ENCODE peak calls at places on chromosome 16, in nine cellular contexts. X, G, A, M, V, C, J, Y and D are unnamed samples.

GRCh38 chr16:83701494-83701893 is 106.3 kb upstream of the HSBP1 start:
- DNase-seq in X (peak), G (peak), A (peak), M (no peak), V (no peak), C (peak), J (no peak), Y (no peak), D (peak)

GRCh38 chr16:56657555-56658430 is at the start of gene MT1F:
- DNase-seq in X (peak), G (peak), A (peak), M (peak), V (no peak), C (peak), J (peak), Y (peak), D (peak)

GRCh38 chr16:57023541-57024249 is 34.3 kb downstream of the NLRC5 start:
- DNase-seq in X (no peak), G (no peak), A (no peak), M (no peak), V (no peak), C (no peak), J (no peak), Y (peak), D (no peak)

GRCh38 chr16:46857261-46857962 is 26.4 kb upstream of the C16orf87 start:
- DNase-seq in X (no peak), G (peak), A (peak), M (no peak), V (peak), C (peak), J (no peak), Y (no peak), D (peak)

GRCh38 chr16:12187939-12188673 is 211.6 kb downstream of the SNX29 start:
- DNase-seq in X (no peak), G (no peak), A (peak), M (no peak), V (no peak), C (peak), J (no peak), Y (no peak), D (no peak)

GRCh38 chr16:85286066-85286712 is 173.9 kb upstream of the CIBAR2 start:
- DNase-seq in X (no peak), G (peak), A (peak), M (no peak), V (peak), C (no peak), J (peak), Y (no peak), D (no peak)

GRCh38 chr16:13435873-13436474 is 484.0 kb upstream of the ERCC4 start:
- DNase-seq in X (peak), G (no peak), A (no peak), M (no peak), V (no peak), C (no peak), J (no peak), Y (no peak), D (no peak)

GRCh38 chr16:4888428-4889135 is 41.3 kb downstream of the UBN1 start:
- DNase-seq in X (no peak), G (peak), A (no peak), M (no peak), V (no peak), C (no peak), J (no peak), Y (no peak), D (no peak)

GRCh38 chr16:68086336-68086821 is 1.2 kb downstream of the NFATC3 start:
- DNase-seq in X (no peak), G (no peak), A (peak), M (no peak), V (no peak), C (peak), J (no peak), Y (no peak), D (no peak)

GRCh38 chr16:56262148-56262878 is 71.0 kb downstream of the GNAO1 start:
- DNase-seq in X (no peak), G (no peak), A (no peak), M (no peak), V (no peak), C (no peak), J (no peak), Y (no peak), D (no peak)

GRCh38 chr16:46743232-46743719 is 4.9 kb downstream of the MYLK3 start:
- DNase-seq in X (peak), G (no peak), A (peak), M (no peak), V (no peak), C (no peak), J (peak), Y (no peak), D (peak)

GRCh38 chr16:56325956-56326355 is 99.4 kb downstream of the AMFR start:
- DNase-seq in X (no peak), G (no peak), A (no peak), M (no peak), V (no peak), C (no peak), J (no peak), Y (no peak), D (no peak)

GRCh38 chr16:30700971-30701370 is 2.0 kb downstream of the SRCAP start:
- DNase-seq in X (no peak), G (no peak), A (no peak), M (no peak), V (no peak), C (no peak), J (no peak), Y (no peak), D (no peak)

GRCh38 chr16:1019234-1019933 is 37.8 kb downstream of the SOX8 start:
- DNase-seq in X (no peak), G (no peak), A (peak), M (no peak), V (peak), C (no peak), J (peak), Y (no peak), D (no peak)

GRCh38 chr16:85285681-85286065 is 173.4 kb upstream of the CIBAR2 start:
- DNase-seq in X (no peak), G (no peak), A (peak), M (no peak), V (no peak), C (no peak), J (no peak), Y (no peak), D (no peak)

GRCh38 chr16:70789231-70789926 is 11.6 kb downstream of the VAC14 start:
- DNase-seq in X (peak), G (no peak), A (no peak), M (no peak), V (no peak), C (peak), J (no peak), Y (no peak), D (no peak)

GRCh38 chr16:81003610-81004460 is 2.9 kb downstream of the CMC2 start:
- DNase-seq in X (no peak), G (no peak), A (peak), M (no peak), V (no peak), C (no peak), J (no peak), Y (no peak), D (no peak)

GRCh38 chr16:55488306-55488705 is 9.3 kb downstream of the MMP2 start:
- DNase-seq in X (no peak), G (no peak), A (no peak), M (no peak), V (no peak), C (no peak), J (no peak), Y (no peak), D (no peak)

GRCh38 chr16:84047206-84047605 is 4.6 kb upstream of the SLC38A8 start:
- DNase-seq in X (no peak), G (no peak), A (no peak), M (no peak), V (peak), C (no peak), J (peak), Y (no peak), D (no peak)

GRCh38 chr16:667780-668518 is at the start of gene RHOT2:
- DNase-seq in X (peak), G (peak), A (peak), M (peak), V (peak), C (peak), J (peak), Y (peak), D (no peak)

GRCh38 chr16:57184890-57185445 is 871 bp downstream of the PSME3IP1 start:
- DNase-seq in X (no peak), G (no peak), A (no peak), M (no peak), V (no peak), C (no peak), J (no peak), Y (no peak), D (no peak)

GRCh38 chr16:27424772-27425498 is 23.0 kb downstream of the IL21R start:
- DNase-seq in X (peak), G (no peak), A (no peak), M (no peak), V (no peak), C (no peak), J (peak), Y (no peak), D (no peak)

GRCh38 chr16:51989637-51990230 is 557.2 kb downstream of the TOX3 start:
- DNase-seq in X (no peak), G (peak), A (no peak), M (peak), V (no peak), C (no peak), J (no peak), Y (no peak), D (no peak)

GRCh38 chr16:15507299-15507958 is 73.0 kb downstream of the BMERB1 start:
- DNase-seq in X (no peak), G (no peak), A (peak), M (no peak), V (peak), C (peak), J (peak), Y (no peak), D (no peak)
- H3K27ac ChIP-seq in X (no peak), G (no peak), A (no peak), M (no peak), V (no peak), C (peak), J (no peak), Y (no peak), D (no peak)

GRCh38 chr16:58608601-58609136 is 21.0 kb downstream of the CNOT1 start:
- DNase-seq in X (no peak), G (no peak), A (no peak), M (no peak), V (no peak), C (no peak), J (no peak), Y (no peak), D (no peak)
- H3K27ac ChIP-seq in X (no peak), G (no peak), A (no peak), M (no peak), V (no peak), C (no peak), J (no peak), Y (no peak), D (no peak)

GRCh38 chr16:66851166-66851964 is 7.2 kb downstream of the CA7 start:
- DNase-seq in X (no peak), G (no peak), A (no peak), M (no peak), V (no peak), C (no peak), J (peak), Y (no peak), D (no peak)
- H3K27ac ChIP-seq in X (no peak), G (no peak), A (no peak), M (no peak), V (no peak), C (no peak), J (no peak), Y (no peak), D (no peak)

DNA sequence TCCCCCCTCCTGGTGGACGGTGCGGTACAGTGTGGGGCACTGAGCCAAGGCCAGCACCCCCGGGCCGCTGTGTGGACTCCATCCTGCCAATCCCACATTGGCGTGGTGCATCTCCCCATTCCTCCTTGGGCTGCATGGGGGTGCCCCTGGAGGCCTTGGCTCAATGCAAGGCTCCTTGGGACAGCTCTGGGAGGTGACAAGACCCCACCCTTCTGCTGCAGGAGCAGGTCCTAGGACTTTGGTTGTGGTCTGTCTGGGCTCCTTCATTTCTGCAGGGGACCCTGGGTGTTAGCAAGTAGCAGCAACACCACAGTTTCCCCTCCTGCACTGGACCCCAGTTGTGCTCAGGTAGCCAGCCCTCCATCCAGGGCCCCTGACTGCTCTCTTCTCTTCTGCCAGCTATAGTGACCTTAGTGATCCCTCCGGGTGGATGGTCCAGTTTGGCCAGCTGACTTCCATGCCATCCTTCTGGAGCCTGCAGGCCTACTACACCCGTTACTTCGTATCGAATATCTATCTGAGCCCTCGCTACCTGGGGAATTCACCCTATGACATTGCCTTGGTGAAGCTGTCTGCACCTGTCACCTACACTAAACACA is 1.3 kb downstream of the PRSS21 start:
- DNase-seq in X (no peak), G (no peak), A (no peak), M (no peak), V (no peak), C (no peak), J (peak), Y (no peak), D (no peak)
- H3K27ac ChIP-seq in X (no peak), G (no peak), A (no peak), M (no peak), V (no peak), C (no peak), J (no peak), Y (no peak), D (no peak)

DNA sequence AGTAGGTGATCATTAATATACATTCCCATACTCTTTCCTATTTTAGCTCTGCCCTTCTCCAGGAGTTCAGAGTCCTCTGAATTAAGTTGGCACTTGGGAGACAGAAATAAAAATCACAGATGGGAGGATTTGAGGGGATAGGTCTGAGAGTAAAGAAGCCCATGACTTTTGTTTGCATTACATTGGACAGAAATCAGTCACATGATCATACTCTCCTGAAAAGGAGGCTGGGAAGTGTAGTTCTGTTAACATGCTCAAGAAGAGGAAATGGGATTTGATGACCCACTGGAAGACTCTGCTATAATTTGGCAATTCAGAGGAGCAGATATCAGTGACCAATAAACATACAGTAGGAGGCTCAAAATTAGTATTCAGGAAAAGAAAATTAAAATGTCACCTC is 674.9 kb upstream of the C16orf82 start:
- DNase-seq in X (no peak), G (no peak), A (no peak), M (no peak), V (no peak), C (no peak), J (no peak), Y (no peak), D (no peak)
- H3K27ac ChIP-seq in X (no peak), G (no peak), A (no peak), M (no peak), V (no peak), C (no peak), J (no peak), Y (no peak), D (no peak)

GRCh38 chr16:53849994-53850393 is 146.0 kb downstream of the FTO start:
- DNase-seq in X (no peak), G (no peak), A (no peak), M (no peak), V (no peak), C (no peak), J (no peak), Y (no peak), D (no peak)
- H3K27ac ChIP-seq in X (no peak), G (no peak), A (no peak), M (no peak), V (no peak), C (no peak), J (no peak), Y (no peak), D (no peak)